ENCODE peak calls at places on chromosomes 12 and 14, in four cellular contexts. Z, Q, C and G are unnamed samples. For H3K4me1, the result is how much of the 10 kb centered on the place peaks cover.

GRCh38 chr12:104520242-104520900 is 63.6 kb downstream of the CHST11 start:
- DNase-seq in Q (no peak), Z (no peak), C (no peak), G (no peak)

GRCh38 chr12:52062167-52063080 is 7.4 kb upstream of the ATG101 start:
- DNase-seq in C (no peak), Z (no peak), Q (no peak), G (no peak)

GRCh38 chr12:22800332-22800731 is 175.4 kb downstream of the ETNK1 start:
- DNase-seq in C (no peak), Q (no peak), Z (no peak), G (no peak)

GRCh38 chr14:85037411-85037810 is 492.5 kb upstream of the FLRT2 start:
- DNase-seq in Z (no peak), Q (no peak), C (no peak), G (no peak)

GRCh38 chr12:106417926-106418910 is 60.7 kb downstream of the POLR3B start:
- DNase-seq in Z (peak), Q (no peak), C (peak), G (no peak)

GRCh38 chr14:52266179-52266578 is 1.3 kb upstream of the PTGDR start:
- DNase-seq in C (no peak), Z (no peak), Q (no peak), G (no peak)

GRCh38 chr14:70166530-70167203 is 22.1 kb downstream of the SLC8A3 start:
- DNase-seq in C (no peak), Q (no peak), Z (no peak), G (no peak)

GRCh38 chr12:42779186-42779859 is 189.8 kb upstream of the PRICKLE1 start:
- DNase-seq in C (no peak), Q (no peak), Z (no peak), G (no peak)

GRCh38 chr14:61322799-61323290 is 1.5 kb downstream of the PRKCH start:
- DNase-seq in Z (no peak), C (peak), Q (no peak), G (no peak)

GRCh38 chr12:2229661-2230539 is 177.1 kb downstream of the CACNA1C start:
- DNase-seq in C (peak), Z (no peak), Q (no peak), G (no peak)
- TF ChIP-seq CTCF in C (peak), Z (no peak), Q (no peak), G (no peak)

DNA sequence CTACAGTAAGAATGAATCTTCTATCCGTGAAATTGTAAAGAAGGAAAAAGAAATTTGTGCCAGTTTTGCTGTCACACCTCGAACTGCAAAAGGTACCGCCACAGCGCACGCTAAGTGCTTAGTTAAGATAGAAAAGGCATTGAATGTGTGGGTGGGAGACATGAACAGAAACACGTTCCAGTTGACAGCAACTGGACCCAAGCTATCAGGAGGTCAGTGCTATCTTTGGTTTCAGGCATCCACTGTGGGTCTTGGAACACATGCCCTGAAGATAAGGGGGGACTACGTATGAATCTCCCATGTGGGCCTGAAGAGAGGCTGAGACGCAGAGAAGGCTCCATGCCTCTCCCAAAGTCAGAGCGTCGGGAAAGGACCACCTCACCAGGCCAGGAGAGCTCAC is 9.8 kb downstream of the IFFO1 start:
- DNase-seq in Q (no peak), C (no peak), Z (no peak), G (no peak)
- H3K4me1 ChIP-seq in Q (under half), C (under half), Z (under half), G (under half)

GRCh38 chr14:20696776-20697175 is 8.2 kb downstream of the ANG start:
- DNase-seq in Z (no peak), C (no peak), Q (no peak), G (no peak)
- H3K4me3 ChIP-seq in Z (no peak), C (no peak), Q (no peak), G (no peak)

GRCh38 chr12:39365364-39366001 is 77.4 kb downstream of the KIF21A start:
- DNase-seq in Q (no peak), Z (no peak), C (no peak), G (no peak)
- TF ChIP-seq CTCF in Q (peak), Z (no peak), C (peak), G (no peak)

DNA sequence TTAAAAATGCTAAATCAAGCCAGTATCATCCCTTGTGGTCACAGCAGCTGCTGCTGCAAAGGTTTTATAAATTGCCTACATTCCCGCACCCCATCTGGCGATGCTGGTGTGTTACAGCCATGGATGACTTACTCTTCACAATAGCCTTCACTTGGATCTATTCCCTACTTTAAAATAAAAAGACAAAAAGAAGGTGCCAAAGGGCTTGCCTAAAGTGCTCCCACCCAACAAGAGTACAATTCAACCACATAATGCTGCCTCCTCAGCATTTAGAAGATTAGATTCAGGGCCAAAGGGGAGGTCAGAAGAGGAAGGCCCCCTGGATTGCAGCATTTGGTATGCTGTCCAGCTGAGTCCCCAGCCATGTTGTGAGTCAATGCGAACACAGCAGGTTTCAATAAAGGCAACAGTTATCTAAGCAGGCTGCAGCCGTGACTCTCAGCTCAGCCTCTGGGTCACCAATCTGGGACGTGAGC is 176.1 kb downstream of the DAD1 start:
- DNase-seq in Z (peak), Q (no peak), C (peak), G (no peak)
- H3K4me1 ChIP-seq in Z (half or more), Q (under half), C (under half), G (under half)